ENCODE peak calls at places on chromosomes 16 and 17, in four cellular contexts. K is IMR-90, M is H9, F is trophoblast cell. U is an unnamed sample.

GRCh38 chr17:27475070-27475673 is 18.9 kb downstream of the KSR1 start:
- DNase-seq in M (no peak), F (no peak), K (no peak), U (no peak)

GRCh38 chr16:48860341-48860740 is 250.4 kb upstream of the N4BP1 start:
- DNase-seq in M (no peak), F (no peak), K (no peak), U (no peak)

GRCh38 chr16:72763927-72764628 is 283.9 kb downstream of the ZFHX3 start:
- DNase-seq in K (no peak), F (no peak), M (no peak), U (no peak)

GRCh38 chr17:12549499-12549901 is 116.2 kb upstream of the MYOCD start:
- DNase-seq in F (peak; percentile 8), M (no peak), K (peak; percentile 72), U (no peak)

GRCh38 chr16:1183235-1183907 is 30.5 kb downstream of the CACNA1H start:
- DNase-seq in F (no peak), M (no peak), K (peak; percentile 63), U (no peak)

GRCh38 chr17:64786337-64786736 is 124.2 kb upstream of the SMURF2 start:
- DNase-seq in K (no peak), M (no peak), F (no peak), U (no peak)

GRCh38 chr17:78628547-78629435 is 51.6 kb upstream of the DNAH17 start:
- DNase-seq in K (no peak), M (no peak), F (no peak), U (no peak)

GRCh38 chr17:62705781-62706597 is 78.5 kb downstream of the MRC2 start:
- DNase-seq in K (peak; percentile 47), F (no peak), M (peak; percentile 86), U (no peak)

GRCh38 chr17:80151333-80151732 is 4.4 kb upstream of the EIF4A3 start:
- DNase-seq in M (no peak), K (peak; percentile 86), F (peak; percentile 81), U (no peak)

GRCh38 chr17:42672038-42672437 is 4.8 kb downstream of the PLEKHH3 start:
- DNase-seq in F (no peak), M (peak; percentile 74), K (no peak), U (no peak)

GRCh38 chr17:29929544-29930398 is at the start of gene SSH2:
- DNase-seq in K (peak; percentile 73), F (peak; percentile 91), M (peak; percentile 94), U (peak; percentile 86)

GRCh38 chr17:36892112-36892838 is 45.0 kb upstream of the LHX1 start:
- DNase-seq in M (no peak), F (no peak), K (no peak), U (no peak)

GRCh38 chr17:56468840-56469239 is 124.7 kb upstream of the NOG start:
- DNase-seq in M (no peak), K (no peak), F (no peak), U (no peak)

GRCh38 chr16:55569025-55569424 is 2.5 kb downstream of the CAPNS2 start:
- DNase-seq in F (no peak), K (peak; percentile 24), M (no peak), U (no peak)

GRCh38 chr16:31179153-31179746 is 689 bp upstream of the FUS start:
- DNase-seq in K (no peak), M (no peak), F (no peak), U (no peak)
- H3K14ac ChIP-seq in K (peak overlapping the region; percentile 95), M (peak overlapping the region; percentile 84), F (peak overlapping the region; percentile 51), U (no peak overlapping the region)

DNA sequence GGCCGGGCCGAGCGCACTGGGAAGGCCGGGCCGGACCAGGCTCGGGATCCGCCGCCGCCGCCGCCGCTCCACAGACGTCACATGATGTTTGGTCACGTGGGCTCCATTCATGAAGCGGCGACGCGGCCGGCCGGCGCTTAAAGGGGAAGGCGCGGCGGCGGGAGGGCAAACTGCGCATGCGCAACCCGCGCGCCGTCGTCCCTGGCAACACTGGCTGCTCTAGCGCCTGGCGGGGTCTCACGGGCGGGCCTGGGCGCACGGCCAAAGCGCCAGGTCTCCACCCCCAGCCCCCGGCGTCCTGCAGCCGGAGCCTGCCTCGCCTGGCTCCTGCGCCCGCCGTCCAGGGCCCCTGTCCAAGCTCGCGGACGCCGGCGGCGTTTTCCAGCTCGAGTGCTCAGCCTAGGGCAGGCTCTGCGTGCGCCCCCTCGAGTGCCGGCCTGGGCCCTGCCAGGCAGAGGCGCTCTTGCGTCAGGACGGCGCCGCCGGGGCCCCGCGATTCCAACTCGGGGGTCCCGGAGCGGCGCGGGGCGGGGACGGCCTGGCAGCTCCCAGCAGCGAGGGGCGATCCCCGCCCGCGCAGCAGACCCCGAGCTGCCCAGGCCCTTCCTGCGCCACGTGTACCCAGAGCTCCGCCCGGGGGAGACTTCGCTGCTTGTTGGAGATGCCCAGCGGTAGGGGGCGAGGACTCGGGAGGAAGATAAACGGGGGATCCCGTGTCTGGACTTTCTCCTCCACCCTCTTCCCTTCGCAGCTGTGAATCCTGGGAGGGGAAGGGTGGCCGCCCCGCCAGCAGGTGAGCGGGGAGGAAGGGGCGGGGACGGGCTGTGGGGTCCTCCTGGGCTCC is at the start of gene MAFG:
- DNase-seq in K (peak; percentile 90), F (peak; percentile 91), M (peak; percentile 96), U (peak; percentile 98)
- H2BK120ac ChIP-seq in K (peak within 1 kb of the TSS; percentile 1), F (peak within 1 kb of the TSS; percentile 79), M (no peak within 1 kb of the TSS), U (peak within 1 kb of the TSS; percentile 72)

DNA sequence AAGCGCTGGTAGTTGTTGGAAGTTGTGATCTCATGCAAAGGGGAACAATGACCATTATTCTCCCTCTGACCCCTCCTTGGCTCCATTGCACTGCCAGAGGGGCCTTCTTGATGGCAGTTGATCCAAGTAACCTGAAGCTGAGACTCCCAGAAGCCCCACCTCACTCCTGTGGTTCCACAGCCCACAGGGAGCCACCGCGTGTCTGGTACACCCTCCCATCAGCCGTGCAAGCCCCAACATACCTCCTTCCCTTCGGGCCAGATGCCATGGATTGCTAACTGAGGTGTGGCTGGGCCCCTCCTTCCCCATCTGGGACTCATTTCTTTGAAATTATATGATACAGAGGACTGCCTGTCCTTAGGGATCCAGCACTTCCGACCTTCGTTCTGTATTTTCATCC is 17.8 kb downstream of the SAP30BP start:
- DNase-seq in K (no peak), M (no peak), F (peak; percentile 34), U (no peak)
- H3K4me2 ChIP-seq in K (no peak overlapping the region), M (no peak overlapping the region), F (no peak overlapping the region), U (no peak overlapping the region)

GRCh38 chr16:75429621-75430403 is 3.5 kb downstream of the CFDP1 start:
- DNase-seq in K (no peak), F (peak; percentile 46), M (no peak), U (no peak)

GRCh38 chr16:75433732-75434413 is 570 bp upstream of the CFDP1 start:
- DNase-seq in K (peak; percentile 97), F (peak; percentile 87), M (peak; percentile 78), U (no peak)

GRCh38 chr16:75432828-75433731 is at the start of gene CFDP1:
- DNase-seq in M (peak; percentile 95), K (peak; percentile 91), F (peak; percentile 97), U (peak; percentile 92)
- H3K14ac ChIP-seq in M (peak within 1 kb of the TSS; percentile 99), K (peak within 1 kb of the TSS; percentile 89), F (peak within 1 kb of the TSS; percentile 78), U (no peak within 1 kb of the TSS)

U was measured in neuronal stem cell.